ENCODE peak calls at places on chromosome 16, in seven cellular contexts. P is T-cell; R is activated CD4-positive, alpha-beta T cell treated with anti-CD3 and anti-CD28 coated beads, Interleukin-2, amount 10 ng/mL, durations not matched to agents 24 days and 14 days; Y is lower leg skin; D is fibroblast of mammary gland; B is IMR-90; C is stimulated activated CD4-positive, alpha-beta T cell treated with anti-CD3 and anti-CD28 coated beads, Interleukin-2, amount 100 ng/mL, for 48 hours. X is an unnamed sample.

GRCh38 chr16:66889622-66890021 is 9.3 kb downstream of the PDP2 start:
- DNase-seq in C (no peak), D (no peak), B (no peak), R (no peak), Y (no peak), P (no peak), X (no peak)

GRCh38 chr16:26816266-26816665 is 250.5 kb upstream of the C16orf82 start:
- DNase-seq in C (no peak), Y (peak; percentile 17), R (no peak), D (peak; percentile 10), P (no peak), B (no peak), X (no peak)

GRCh38 chr16:30521873-30522641 is 4.3 kb downstream of the ZNF768 start:
- DNase-seq in D (no peak), C (no peak), Y (no peak), B (no peak), P (no peak), R (no peak), X (no peak)

GRCh38 chr16:30131869-30132475 is 9.0 kb upstream of the MAPK3 start:
- DNase-seq in C (no peak), R (no peak), D (no peak), Y (no peak), B (no peak), P (no peak), X (no peak)

GRCh38 chr16:2904100-2904921 is 7.4 kb upstream of the FLYWCH1 start:
- DNase-seq in R (peak; percentile 94), Y (peak; percentile 96), D (peak; percentile 83), P (peak; percentile 56), C (peak; percentile 73), B (peak; percentile 77), X (peak; percentile 86)

GRCh38 chr16:14249291-14250032 is 178.3 kb downstream of the MRTFB start:
- DNase-seq in B (peak; percentile 43), P (peak; percentile 36), D (peak; percentile 51), C (peak; percentile 35), Y (no peak), R (peak; percentile 84), X (peak; percentile 12)

GRCh38 chr16:28168991-28169554 is 42.7 kb downstream of the XPO6 start:
- DNase-seq in P (peak; percentile 65), B (no peak), C (no peak), R (peak; percentile 84), Y (no peak), D (no peak), X (no peak)

GRCh38 chr16:1708768-1709180 is 2.8 kb downstream of the MAPK8IP3 start:
- DNase-seq in Y (no peak), D (peak; percentile 92), C (no peak), B (peak; percentile 86), R (no peak), P (no peak), X (no peak)

GRCh38 chr16:80948886-80949502 is 57.7 kb downstream of the CMC2 start:
- DNase-seq in P (no peak), B (peak; percentile 20), R (peak; percentile 78), Y (no peak), D (peak; percentile 59), C (peak; percentile 48), X (peak; percentile 59)

GRCh38 chr16:59341368-59341767 is 607.3 kb upstream of the GOT2 start:
- DNase-seq in Y (no peak), R (no peak), P (no peak), C (no peak), D (no peak), B (no peak), X (no peak)

GRCh38 chr16:1509307-1510221 is 16.4 kb downstream of the TELO2 start:
- DNase-seq in R (no peak), D (no peak), Y (no peak), B (no peak), C (no peak), P (no peak), X (no peak)

GRCh38 chr16:15970202-15970601 is 20.8 kb downstream of the ABCC1 start:
- DNase-seq in P (no peak), Y (no peak), R (no peak), D (no peak), C (no peak), B (no peak), X (no peak)

GRCh38 chr16:10162981-10163380 is 19.2 kb downstream of the GRIN2A start:
- DNase-seq in D (no peak), B (no peak), R (no peak), P (no peak), Y (no peak), C (no peak), X (no peak)

GRCh38 chr16:84105286-84105815 is 11.4 kb downstream of the MBTPS1 start:
- DNase-seq in Y (no peak), P (no peak), D (no peak), B (no peak), R (no peak), C (no peak), X (no peak)

GRCh38 chr16:89633064-89633631 is 19.7 kb downstream of the DPEP1 start:
- DNase-seq in D (peak; percentile 88), R (no peak), Y (no peak), C (no peak), B (peak; percentile 73), P (no peak), X (no peak)

GRCh38 chr16:75217389-75217851 is 1.4 kb upstream of the CTRB1 start:
- DNase-seq in P (no peak), Y (no peak), D (no peak), C (no peak), B (no peak), R (no peak), X (no peak)

X was measured in neuronal stem cell.